ENCODE peak calls at places on chromosomes 11 and 22, in eight cellular contexts. R is naive thymus-derived CD4-positive, alpha-beta T cell; S is SK-N-SH; G is IMR-90; L is fibroblast of lung; H is cardiac muscle cell; V is mammary epithelial cell; Q is tibial artery. O is an unnamed sample.

GRCh38 chr11:122177238-122177637 is 61.2 kb upstream of the BLID start:
- DNase-seq in R (no peak), S (no peak), G (no peak), L (no peak), H (no peak), V (no peak), Q (no peak), O (no peak)

GRCh38 chr22:41481131-41481830 is 12.4 kb downstream of the ACO2 start:
- DNase-seq in R (no peak), S (no peak), G (peak; percentile 54), L (peak; percentile 18), H (no peak), V (no peak), Q (peak; percentile 87), O (peak; percentile 53)

GRCh38 chr22:31530816-31531180 is 34.5 kb downstream of the SFI1 start:
- DNase-seq in R (no peak), S (no peak), G (no peak), L (peak; percentile 68), H (no peak), V (no peak), Q (no peak), O (no peak)

GRCh38 chr11:124463990-124464389 is 18.5 kb upstream of the OR8B8 start:
- DNase-seq in R (no peak), S (no peak), G (no peak), L (no peak), H (no peak), V (no peak), Q (no peak), O (no peak)

GRCh38 chr11:130433357-130433756 is 4.9 kb upstream of the ADAMTS8 start:
- DNase-seq in R (no peak), S (no peak), G (peak; percentile 76), L (peak; percentile 7), H (no peak), V (no peak), Q (no peak), O (no peak)

GRCh38 chr11:126431401-126432064 is 76.0 kb downstream of the ST3GAL4 start:
- DNase-seq in R (no peak), S (no peak), G (peak; percentile 72), L (peak; percentile 76), H (no peak), V (no peak), Q (peak; percentile 84), O (peak; percentile 83)

GRCh38 chr11:2508793-2509192 is 64.0 kb downstream of the KCNQ1 start:
- DNase-seq in R (no peak), S (peak; percentile 4), G (no peak), L (no peak), H (no peak), V (no peak), Q (peak; percentile 31), O (no peak)

GRCh38 chr22:46770151-46770641 is 7.7 kb downstream of the TBC1D22A start:
- DNase-seq in R (no peak), S (no peak), G (no peak), L (no peak), H (peak; percentile 29), V (no peak), Q (no peak), O (no peak)

GRCh38 chr11:119905162-119905561 is 176.2 kb upstream of the NECTIN1 start:
- DNase-seq in R (no peak), S (no peak), G (no peak), L (no peak), H (no peak), V (no peak), Q (no peak), O (no peak)
- H3K4me1 ChIP-seq in R (no peaks in the 10 kb centered on the region), S (peaks cover 75% of the 10 kb centered on the region), G (no peaks in the 10 kb centered on the region), L (no peaks in the 10 kb centered on the region), H (peaks cover 49% of the 10 kb centered on the region), V (no peaks in the 10 kb centered on the region), Q (no peaks in the 10 kb centered on the region), O (no peaks in the 10 kb centered on the region)

DNA sequence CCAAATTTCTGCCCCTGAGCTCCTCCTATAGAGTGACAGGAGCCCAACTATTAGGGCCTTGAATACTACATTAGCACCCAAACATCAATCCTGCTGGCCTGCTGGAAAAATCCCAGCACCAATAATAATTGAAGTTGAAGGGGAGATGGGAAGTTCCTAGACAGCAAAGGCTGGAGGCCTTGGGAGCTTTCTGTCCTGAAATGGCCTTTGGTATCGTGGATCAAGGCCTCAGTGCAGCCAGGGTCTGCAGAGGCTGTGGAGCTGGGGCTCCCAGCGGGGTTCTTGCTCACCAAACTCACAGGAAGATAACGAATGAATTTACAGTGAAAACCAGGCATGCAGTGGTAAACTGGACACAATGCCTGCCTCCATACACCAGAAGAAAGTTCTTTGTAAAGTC is 9.2 kb upstream of the MICALL1 start:
- DNase-seq in R (no peak), S (no peak), G (no peak), L (no peak), H (no peak), V (no peak), Q (no peak), O (no peak)
- H3K4me3 ChIP-seq in R (peak overlapping the region; percentile 2), S (no peak overlapping the region), G (no peak overlapping the region), L (no peak overlapping the region), H (no peak overlapping the region), V (no peak overlapping the region), Q (no peak overlapping the region), O (no peak overlapping the region)

GRCh38 chr11:34333787-34334186 is 24.0 kb downstream of the ABTB2 start:
- DNase-seq in R (no peak), S (no peak), G (no peak), L (no peak), H (no peak), V (no peak), Q (no peak), O (no peak)
- H3K27ac ChIP-seq in R (no peak overlapping the region), S (no peak overlapping the region), G (no peak overlapping the region), L (no peak overlapping the region), H (no peak overlapping the region), V (no peak overlapping the region), Q (no peak overlapping the region), O (no peak overlapping the region)

GRCh38 chr11:28106351-28107043 is 1.5 kb downstream of the KIF18A start:
- DNase-seq in R (no peak), S (no peak), G (no peak), L (no peak), H (no peak), V (no peak), Q (no peak), O (no peak)
- H3K4me1 ChIP-seq in R (peaks cover 26% of the 10 kb centered on the region), S (peaks cover 17% of the 10 kb centered on the region), G (no peaks in the 10 kb centered on the region), L (no peaks in the 10 kb centered on the region), H (peaks cover 28% of the 10 kb centered on the region), V (peaks cover 16% of the 10 kb centered on the region), Q (peaks cover 10% of the 10 kb centered on the region), O (peaks cover 25% of the 10 kb centered on the region)

DNA sequence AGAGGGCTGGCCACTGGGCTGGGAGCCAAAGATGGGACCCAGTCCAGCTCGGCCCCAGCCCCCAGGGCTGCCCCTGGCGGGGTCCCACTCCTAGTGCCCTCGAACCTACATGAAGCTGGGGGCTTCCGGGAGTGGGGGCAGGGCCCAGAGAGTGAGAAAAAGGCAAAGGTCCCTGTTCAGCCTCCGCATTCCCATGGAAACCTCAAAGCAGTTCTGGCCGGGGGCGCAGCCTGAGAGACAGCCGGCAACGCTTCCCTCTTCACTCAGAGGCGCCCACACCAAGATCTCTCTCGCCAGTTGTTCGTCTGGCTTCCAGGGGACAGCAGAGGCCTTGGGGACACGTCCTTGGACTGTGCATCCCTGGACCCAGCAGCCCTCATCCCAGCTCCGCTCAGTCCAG is 22.3 kb upstream of the ARHGAP8 start:
- DNase-seq in R (no peak), S (no peak), G (no peak), L (no peak), H (no peak), V (no peak), Q (no peak), O (no peak)
- H3K4me3 ChIP-seq in R (no peak overlapping the region), S (no peak overlapping the region), G (no peak overlapping the region), L (no peak overlapping the region), H (no peak overlapping the region), V (no peak overlapping the region), Q (no peak overlapping the region), O (no peak overlapping the region)